ENCODE peak calls at places on chromosome 7, in eight cellular contexts. One of them, this sample, is unnamed.

GRCh38 chr7:100914879-100915442 is 19.3 kb upstream of the ACHE start:
- DNase-seq in colonic mucosa: no peak
- DNase-seq in left ventricle myocardium inferior: no peak
- DNase-seq in Peyer's patch: no peak
- DNase-seq in mesothelial cell of epicardium: no peak
- DNase-seq in MM.1S: no peak
- DNase-seq in OCI-LY7: no peak
- DNase-seq in fibroblast of pulmonary artery: no peak
- DNase-seq in this sample: peak; percentile 8

GRCh38 chr7:116483271-116483942 is 16.1 kb upstream of the CAV2 start:
- DNase-seq in colonic mucosa: no peak
- DNase-seq in left ventricle myocardium inferior: no peak
- DNase-seq in Peyer's patch: no peak
- DNase-seq in mesothelial cell of epicardium: no peak
- DNase-seq in MM.1S: no peak
- DNase-seq in OCI-LY7: no peak
- DNase-seq in fibroblast of pulmonary artery: no peak
- DNase-seq in this sample: no peak

GRCh38 chr7:17142831-17143541 is 155.5 kb upstream of the AHR start:
- DNase-seq in colonic mucosa: no peak
- DNase-seq in left ventricle myocardium inferior: no peak
- DNase-seq in Peyer's patch: no peak
- DNase-seq in mesothelial cell of epicardium: no peak
- DNase-seq in MM.1S: no peak
- DNase-seq in OCI-LY7: no peak
- DNase-seq in fibroblast of pulmonary artery: peak; percentile 29
- DNase-seq in this sample: peak; percentile 55

GRCh38 chr7:157228864-157229422 is 90.2 kb downstream of the UBE3C start:
- DNase-seq in colonic mucosa: no peak
- DNase-seq in left ventricle myocardium inferior: no peak
- DNase-seq in Peyer's patch: no peak
- DNase-seq in mesothelial cell of epicardium: no peak
- DNase-seq in MM.1S: peak; percentile 21
- DNase-seq in OCI-LY7: peak; percentile 37
- DNase-seq in fibroblast of pulmonary artery: peak; percentile 45
- DNase-seq in this sample: peak; percentile 44

GRCh38 chr7:44625899-44626511 is 19.6 kb downstream of the OGDH start:
- DNase-seq in colonic mucosa: no peak
- DNase-seq in left ventricle myocardium inferior: no peak
- DNase-seq in Peyer's patch: no peak
- DNase-seq in mesothelial cell of epicardium: no peak
- DNase-seq in MM.1S: no peak
- DNase-seq in OCI-LY7: no peak
- DNase-seq in fibroblast of pulmonary artery: no peak
- DNase-seq in this sample: no peak

GRCh38 chr7:137169282-137169698 is 174.2 kb downstream of the PTN start:
- DNase-seq in colonic mucosa: peak; percentile 38
- DNase-seq in left ventricle myocardium inferior: peak; percentile 46
- DNase-seq in Peyer's patch: no peak
- DNase-seq in mesothelial cell of epicardium: peak; percentile 20
- DNase-seq in MM.1S: peak; percentile 26
- DNase-seq in OCI-LY7: peak; percentile 3
- DNase-seq in fibroblast of pulmonary artery: peak; percentile 88
- DNase-seq in this sample: peak; percentile 76

GRCh38 chr7:147990079-147990478 is 600.5 kb upstream of the C7orf33 start:
- DNase-seq in colonic mucosa: no peak
- DNase-seq in left ventricle myocardium inferior: no peak
- DNase-seq in Peyer's patch: no peak
- DNase-seq in mesothelial cell of epicardium: no peak
- DNase-seq in MM.1S: no peak
- DNase-seq in OCI-LY7: no peak
- DNase-seq in fibroblast of pulmonary artery: no peak
- DNase-seq in this sample: no peak

GRCh38 chr7:157610671-157611295 is 274.0 kb downstream of the DNAJB6 start:
- DNase-seq in colonic mucosa: no peak
- DNase-seq in left ventricle myocardium inferior: no peak
- DNase-seq in Peyer's patch: no peak
- DNase-seq in mesothelial cell of epicardium: no peak
- DNase-seq in MM.1S: no peak
- DNase-seq in OCI-LY7: no peak
- DNase-seq in fibroblast of pulmonary artery: no peak
- DNase-seq in this sample: peak; percentile 16

GRCh38 chr7:48052748-48053147 is 17.4 kb downstream of the C7orf57 start:
- DNase-seq in colonic mucosa: no peak
- DNase-seq in left ventricle myocardium inferior: no peak
- DNase-seq in Peyer's patch: no peak
- DNase-seq in mesothelial cell of epicardium: no peak
- DNase-seq in MM.1S: no peak
- DNase-seq in OCI-LY7: no peak
- DNase-seq in fibroblast of pulmonary artery: peak; percentile 75
- DNase-seq in this sample: peak; percentile 65

GRCh38 chr7:81233208-81233940 is 314.5 kb upstream of the SEMA3C start:
- DNase-seq in colonic mucosa: no peak
- DNase-seq in left ventricle myocardium inferior: no peak
- DNase-seq in Peyer's patch: no peak
- DNase-seq in mesothelial cell of epicardium: no peak
- DNase-seq in MM.1S: no peak
- DNase-seq in OCI-LY7: no peak
- DNase-seq in fibroblast of pulmonary artery: peak; percentile 24
- DNase-seq in this sample: no peak

GRCh38 chr7:84159435-84159834 is 35.2 kb downstream of the SEMA3A start:
- DNase-seq in colonic mucosa: no peak
- DNase-seq in left ventricle myocardium inferior: no peak
- DNase-seq in Peyer's patch: no peak
- DNase-seq in mesothelial cell of epicardium: no peak
- DNase-seq in MM.1S: no peak
- DNase-seq in OCI-LY7: no peak
- DNase-seq in fibroblast of pulmonary artery: no peak
- DNase-seq in this sample: no peak

GRCh38 chr7:373818-374705 is 84.1 kb downstream of the FOXL3 start:
- DNase-seq in colonic mucosa: no peak
- DNase-seq in left ventricle myocardium inferior: no peak
- DNase-seq in Peyer's patch: no peak
- DNase-seq in mesothelial cell of epicardium: no peak
- DNase-seq in MM.1S: no peak
- DNase-seq in OCI-LY7: no peak
- DNase-seq in fibroblast of pulmonary artery: no peak
- DNase-seq in this sample: no peak

GRCh38 chr7:36281945-36282727 is 107.5 kb upstream of the ANLN start:
- DNase-seq in colonic mucosa: no peak
- DNase-seq in left ventricle myocardium inferior: no peak
- DNase-seq in Peyer's patch: no peak
- DNase-seq in mesothelial cell of epicardium: no peak
- DNase-seq in MM.1S: no peak
- DNase-seq in OCI-LY7: no peak
- DNase-seq in fibroblast of pulmonary artery: no peak
- DNase-seq in this sample: peak; percentile 28

GRCh38 chr7:479115-479947 is 40.3 kb downstream of the PDGFA start:
- DNase-seq in colonic mucosa: no peak
- DNase-seq in left ventricle myocardium inferior: peak; percentile 7
- DNase-seq in Peyer's patch: no peak
- DNase-seq in mesothelial cell of epicardium: no peak
- DNase-seq in MM.1S: no peak
- DNase-seq in OCI-LY7: no peak
- DNase-seq in fibroblast of pulmonary artery: no peak
- DNase-seq in this sample: no peak

GRCh38 chr7:110442386-110442837 is 648.5 kb upstream of the LRRN3 start:
- DNase-seq in colonic mucosa: peak; percentile 17
- DNase-seq in left ventricle myocardium inferior: no peak
- DNase-seq in Peyer's patch: no peak
- DNase-seq in mesothelial cell of epicardium: no peak
- DNase-seq in MM.1S: peak; percentile 69
- DNase-seq in OCI-LY7: peak; percentile 18
- DNase-seq in fibroblast of pulmonary artery: peak; percentile 3
- DNase-seq in this sample: no peak

GRCh38 chr7:29771081-29771832 is 35.1 kb upstream of the WIPF3 start:
- DNase-seq in colonic mucosa: no peak
- DNase-seq in left ventricle myocardium inferior: no peak
- DNase-seq in Peyer's patch: no peak
- DNase-seq in mesothelial cell of epicardium: no peak
- DNase-seq in MM.1S: peak; percentile 89
- DNase-seq in OCI-LY7: no peak
- DNase-seq in fibroblast of pulmonary artery: no peak
- DNase-seq in this sample: no peak

GRCh38 chr7:48096273-48096672 is 7.2 kb downstream of the UPP1 start:
- DNase-seq in colonic mucosa: no peak
- DNase-seq in left ventricle myocardium inferior: no peak
- DNase-seq in Peyer's patch: no peak
- DNase-seq in mesothelial cell of epicardium: no peak
- DNase-seq in MM.1S: no peak
- DNase-seq in OCI-LY7: no peak
- DNase-seq in fibroblast of pulmonary artery: no peak
- DNase-seq in this sample: no peak

GRCh38 chr7:5689118-5689517 is 92.3 kb downstream of the RNF216 start:
- DNase-seq in colonic mucosa: no peak
- DNase-seq in left ventricle myocardium inferior: no peak
- DNase-seq in Peyer's patch: no peak
- DNase-seq in mesothelial cell of epicardium: no peak
- DNase-seq in MM.1S: no peak
- DNase-seq in OCI-LY7: no peak
- DNase-seq in fibroblast of pulmonary artery: peak; percentile 71
- DNase-seq in this sample: peak; percentile 79

DNA sequence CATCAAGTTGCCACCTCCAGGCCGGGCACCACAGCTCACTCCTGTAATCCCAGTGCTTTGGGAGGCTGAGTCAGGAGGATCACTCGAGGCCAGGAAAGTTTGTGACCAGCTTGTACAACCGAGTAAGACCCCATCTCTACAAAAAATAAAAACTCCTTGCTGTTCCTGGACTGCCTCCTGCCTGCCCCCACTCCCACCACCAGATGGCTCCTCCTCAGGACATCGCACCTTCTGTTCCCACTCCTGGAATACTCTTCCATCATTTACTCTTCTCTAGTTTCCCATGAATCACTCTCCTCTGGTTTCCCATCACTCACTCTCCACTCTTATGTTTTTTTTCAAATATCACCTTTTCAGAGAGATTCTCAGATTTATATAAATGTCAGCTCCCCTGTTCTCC is 540.7 kb downstream of the CALN1 start:
- DNase-seq in colonic mucosa: no peak
- DNase-seq in left ventricle myocardium inferior: no peak
- DNase-seq in Peyer's patch: no peak
- DNase-seq in mesothelial cell of epicardium: no peak
- DNase-seq in MM.1S: no peak
- DNase-seq in OCI-LY7: no peak
- DNase-seq in fibroblast of pulmonary artery: no peak
- DNase-seq in this sample: no peak
- TF ChIP-seq CTCF in colonic mucosa: no peak
- TF ChIP-seq CTCF in left ventricle myocardium inferior: peak; percentile 39
- TF ChIP-seq CTCF in Peyer's patch: no peak
- TF ChIP-seq CTCF in mesothelial cell of epicardium: no peak
- TF ChIP-seq CTCF in MM.1S: no peak
- TF ChIP-seq CTCF in OCI-LY7: peak; percentile 21
- TF ChIP-seq CTCF in fibroblast of pulmonary artery: no peak
- TF ChIP-seq CTCF in this sample: peak; percentile 1

DNA sequence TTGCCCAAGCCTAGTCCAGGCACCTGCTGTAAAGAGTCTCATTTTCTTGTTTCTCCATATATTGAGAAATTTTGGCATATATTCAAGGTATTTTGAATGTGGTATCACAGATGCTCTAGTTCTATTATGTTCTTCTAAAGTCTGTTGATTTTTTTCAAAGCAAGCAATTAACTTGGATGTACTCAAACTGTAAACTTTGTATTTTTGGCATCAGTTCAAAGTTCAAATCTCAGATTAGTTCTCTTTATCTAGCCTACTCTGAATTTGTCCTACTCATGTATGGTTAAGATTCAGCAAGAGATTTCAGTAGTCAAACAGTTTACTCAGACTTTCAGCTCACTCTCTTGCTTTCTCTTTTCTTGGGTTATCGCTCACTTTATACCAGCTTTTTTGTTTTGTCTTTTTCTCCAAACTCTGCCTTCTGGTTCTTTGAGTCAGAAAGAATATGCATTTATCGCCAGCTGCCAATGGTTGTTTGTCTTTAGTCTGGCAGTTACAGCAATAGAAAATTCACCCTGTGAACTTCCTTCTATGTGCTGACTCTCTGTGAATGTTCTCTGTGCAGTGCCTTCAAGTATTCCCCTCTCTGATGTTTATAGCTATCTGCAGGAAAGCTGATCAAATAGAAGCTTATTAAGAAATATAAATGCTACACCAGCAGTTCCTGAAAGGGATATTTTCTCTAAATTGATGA is 56.0 kb downstream of the ANKRD7 start:
- DNase-seq in colonic mucosa: no peak
- DNase-seq in left ventricle myocardium inferior: no peak
- DNase-seq in Peyer's patch: no peak
- DNase-seq in mesothelial cell of epicardium: no peak
- DNase-seq in MM.1S: no peak
- DNase-seq in OCI-LY7: no peak
- DNase-seq in fibroblast of pulmonary artery: no peak
- DNase-seq in this sample: no peak
- TF ChIP-seq CTCF in colonic mucosa: no peak
- TF ChIP-seq CTCF in left ventricle myocardium inferior: no peak
- TF ChIP-seq CTCF in Peyer's patch: no peak
- TF ChIP-seq CTCF in mesothelial cell of epicardium: no peak
- TF ChIP-seq CTCF in MM.1S: no peak
- TF ChIP-seq CTCF in OCI-LY7: no peak
- TF ChIP-seq CTCF in fibroblast of pulmonary artery: no peak
- TF ChIP-seq CTCF in this sample: no peak

GRCh38 chr7:45980181-45980905 is 59.3 kb upstream of the IGFBP3 start:
- DNase-seq in colonic mucosa: peak; percentile 7
- DNase-seq in left ventricle myocardium inferior: no peak
- DNase-seq in Peyer's patch: no peak
- DNase-seq in mesothelial cell of epicardium: no peak
- DNase-seq in MM.1S: no peak
- DNase-seq in OCI-LY7: no peak
- DNase-seq in fibroblast of pulmonary artery: peak; percentile 45
- DNase-seq in this sample: peak; percentile 41
- TF ChIP-seq CTCF in colonic mucosa: no peak
- TF ChIP-seq CTCF in left ventricle myocardium inferior: no peak
- TF ChIP-seq CTCF in Peyer's patch: no peak
- TF ChIP-seq CTCF in mesothelial cell of epicardium: no peak
- TF ChIP-seq CTCF in MM.1S: no peak
- TF ChIP-seq CTCF in OCI-LY7: no peak
- TF ChIP-seq CTCF in fibroblast of pulmonary artery: no peak
- TF ChIP-seq CTCF in this sample: no peak

DNA sequence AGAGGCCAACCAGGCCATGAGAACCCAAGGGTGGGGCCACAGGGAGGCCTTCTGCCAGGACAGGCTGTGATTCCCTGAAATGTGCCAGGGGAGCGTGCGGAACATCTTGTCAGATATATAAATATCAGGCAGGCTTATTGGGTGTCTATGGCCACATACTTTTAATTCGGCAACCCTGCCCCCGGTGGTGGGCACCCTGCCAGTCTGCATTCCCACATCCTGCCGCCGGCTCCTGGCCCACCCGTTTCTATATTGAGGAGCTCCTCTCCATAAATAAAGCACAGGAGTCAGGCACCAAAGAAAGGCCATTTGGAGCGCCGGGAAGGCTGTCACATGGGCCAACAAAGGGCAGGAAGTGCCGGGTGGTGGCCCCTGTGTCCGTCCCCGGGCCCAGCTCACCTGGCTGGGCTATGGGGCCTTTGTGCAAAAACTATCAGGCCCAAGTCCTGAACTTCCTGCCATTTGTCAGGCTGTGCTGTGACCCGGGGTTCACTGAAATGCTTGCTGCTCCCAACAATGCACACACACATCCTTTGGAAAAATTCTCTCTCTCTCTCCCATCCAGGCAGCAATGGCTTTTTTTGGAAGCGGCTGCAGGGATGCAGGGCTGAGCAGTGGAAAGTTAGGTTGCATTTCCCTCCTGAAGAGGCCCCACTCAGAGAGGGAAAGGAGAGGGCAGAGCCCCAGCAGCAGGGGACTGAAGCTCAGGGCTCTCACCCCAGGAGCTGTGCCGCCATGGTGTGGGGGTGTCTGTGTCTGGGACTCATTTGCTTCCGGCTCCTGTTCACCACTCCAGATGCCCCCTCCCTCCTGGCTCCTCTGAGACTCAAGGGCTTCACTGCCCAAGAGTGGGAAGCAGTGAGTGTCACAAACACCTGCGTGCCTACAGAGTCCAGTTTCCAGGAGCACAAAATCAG is 25.1 kb upstream of the PODXL start:
- DNase-seq in colonic mucosa: no peak
- DNase-seq in left ventricle myocardium inferior: peak; percentile 89
- DNase-seq in Peyer's patch: no peak
- DNase-seq in mesothelial cell of epicardium: no peak
- DNase-seq in MM.1S: no peak
- DNase-seq in OCI-LY7: no peak
- DNase-seq in fibroblast of pulmonary artery: no peak
- DNase-seq in this sample: no peak
- TF ChIP-seq CTCF in colonic mucosa: no peak
- TF ChIP-seq CTCF in left ventricle myocardium inferior: peak; percentile 53
- TF ChIP-seq CTCF in Peyer's patch: no peak
- TF ChIP-seq CTCF in mesothelial cell of epicardium: no peak
- TF ChIP-seq CTCF in MM.1S: no peak
- TF ChIP-seq CTCF in OCI-LY7: no peak
- TF ChIP-seq CTCF in fibroblast of pulmonary artery: no peak
- TF ChIP-seq CTCF in this sample: no peak

This sample was measured in fibroblast of mammary gland.